ENCODE peak calls at places on chromosomes 11 and 22, in four cellular contexts. V, F, C and D are unnamed samples.

GRCh38 chr22:29139965-29140782 is 65.5 kb upstream of the EMID1 start:
- DNase-seq in V (peak; percentile 58), C (peak; percentile 49), F (no peak), D (no peak)

GRCh38 chr11:61870429-61871039 is 20.8 kb downstream of the FADS3 start:
- DNase-seq in V (no peak), C (peak; percentile 68), F (no peak), D (no peak)

GRCh38 chr22:42039271-42039670 is 31.3 kb downstream of the NAGA start:
- DNase-seq in F (no peak), C (no peak), V (peak; percentile 18), D (no peak)

GRCh38 chr11:121550247-121551132 is 97.7 kb upstream of the SORL1-AS1 start:
- DNase-seq in F (no peak), V (peak; percentile 1), C (no peak), D (no peak)

GRCh38 chr11:11416917-11417316 is 63.9 kb upstream of the CSNK2A3 start:
- DNase-seq in V (peak; percentile 65), F (no peak), C (peak; percentile 91), D (no peak)

GRCh38 chr22:49964493-49965290 is 4.1 kb downstream of the PIM3 start:
- DNase-seq in C (no peak), F (peak; percentile 23), V (no peak), D (no peak)

GRCh38 chr11:128213461-128213860 is 373.9 kb downstream of the ETS1 start:
- DNase-seq in V (no peak), F (no peak), C (no peak), D (no peak)

GRCh38 chr11:33869511-33870422 is 22.1 kb downstream of the LMO2 start:
- DNase-seq in F (peak; percentile 47), V (peak; percentile 2), C (peak; percentile 34), D (no peak)

DNA sequence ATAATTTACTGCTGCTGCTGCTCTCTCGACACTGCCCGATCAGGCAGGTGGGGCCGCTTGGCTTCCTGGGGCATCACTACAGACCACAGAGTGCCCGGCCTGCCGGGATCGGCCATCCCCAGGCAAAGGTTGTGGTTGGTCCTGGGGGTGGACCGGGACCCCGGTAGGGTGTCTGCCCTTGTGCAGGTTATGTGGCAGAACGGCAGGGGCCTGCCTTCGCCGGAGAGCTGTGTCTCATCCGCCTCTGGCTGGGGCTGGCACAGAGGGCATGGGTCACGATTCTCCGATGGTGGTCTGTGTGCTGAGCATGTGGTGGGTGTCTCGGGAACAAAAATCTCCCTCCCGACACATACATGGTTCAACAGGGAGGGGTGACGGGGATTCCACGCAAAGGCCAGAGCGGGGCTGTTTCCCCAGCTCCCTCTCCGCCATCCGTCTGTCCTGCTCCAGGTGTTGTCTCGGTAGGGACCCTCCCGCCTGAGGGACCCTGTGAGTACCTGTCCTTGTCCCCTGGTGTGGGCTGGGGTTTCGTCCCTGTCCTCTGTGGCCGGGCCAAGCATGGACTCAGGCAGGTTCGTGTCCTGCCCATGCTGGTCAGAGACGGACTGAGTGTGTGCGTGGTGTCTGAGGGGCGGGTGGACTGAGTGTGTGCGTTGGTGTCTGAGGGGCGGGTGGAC is 7.8 kb downstream of the GRAMD4 start:
- DNase-seq in V (no peak), F (no peak), C (no peak), D (no peak)
- H3K18ac ChIP-seq in V (no peak overlapping the region), F (peak overlapping the region; percentile 80), C (no peak overlapping the region), D (peak overlapping the region; percentile 65)

GRCh38 chr11:65354265-65355012 is at the start of gene TIGD3:
- DNase-seq in F (peak; percentile 97), C (peak; percentile 96), V (peak; percentile 91), D (peak; percentile 95)

GRCh38 chr11:65356394-65356972 is 1.9 kb downstream of the TIGD3 start:
- DNase-seq in V (no peak), C (no peak), F (no peak), D (no peak)

GRCh38 chr11:65353900-65354264 is 669 bp upstream of the TIGD3 start:
- DNase-seq in C (no peak), V (no peak), F (peak; percentile 56), D (no peak)

GRCh38 chr11:65355013-65355775 is 643 bp downstream of the TIGD3 start:
- DNase-seq in F (peak; percentile 49), V (no peak), C (no peak), D (peak; percentile 40)

DNA sequence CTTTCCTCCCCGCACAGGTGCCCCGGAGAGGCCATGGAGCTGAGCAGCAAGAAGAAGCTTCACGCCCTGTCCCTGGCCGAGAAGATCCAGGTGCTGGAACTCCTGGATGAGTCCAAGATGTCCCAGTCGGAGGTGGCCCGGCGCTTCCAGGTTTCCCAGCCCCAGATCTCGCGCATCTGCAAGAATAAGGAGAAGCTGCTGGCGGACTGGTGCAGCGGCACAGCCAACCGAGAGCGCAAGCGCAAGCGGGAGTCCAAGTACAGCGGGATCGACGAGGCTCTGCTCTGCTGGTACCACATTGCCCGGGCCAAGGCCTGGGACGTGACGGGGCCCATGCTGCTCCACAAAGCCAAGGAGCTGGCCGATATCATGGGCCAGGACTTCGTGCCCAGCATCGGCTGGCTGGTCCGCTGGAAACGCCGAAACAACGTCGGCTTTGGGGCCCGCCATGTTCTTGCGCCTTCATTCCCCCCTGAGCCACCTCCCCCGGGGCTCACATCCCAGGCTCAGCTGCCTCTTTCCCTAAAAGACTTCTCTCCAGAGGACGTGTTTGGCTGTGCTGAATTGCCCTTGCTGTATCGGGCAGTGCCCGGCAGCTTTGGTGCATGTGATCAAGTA is 1.3 kb downstream of the TIGD3 start:
- DNase-seq in C (peak; percentile 50), F (peak; percentile 51), V (peak; percentile 33), D (no peak)
- H3K18ac ChIP-seq in C (no peak overlapping the region), F (no peak overlapping the region), V (no peak overlapping the region), D (peak overlapping the region; percentile 92)

DNA sequence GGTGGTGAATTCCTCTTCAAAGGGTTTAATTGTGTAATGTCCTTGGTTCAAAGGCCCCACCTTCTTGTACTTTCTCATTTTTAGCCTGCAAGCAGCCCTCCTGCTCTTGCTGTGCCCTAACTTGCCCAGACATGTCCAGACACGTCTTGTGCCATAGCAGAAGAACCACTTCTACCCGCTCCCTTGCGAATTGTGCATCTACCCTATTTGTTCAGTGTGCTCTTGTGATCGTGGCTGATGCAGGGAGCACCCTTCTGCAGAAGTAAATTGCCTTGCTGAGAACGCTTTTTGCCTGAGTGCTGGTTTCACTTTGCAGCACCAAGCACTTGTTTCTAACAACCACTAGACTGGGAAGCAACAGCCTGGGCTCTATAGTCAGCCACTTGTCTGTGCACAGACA is 249.4 kb downstream of the SBF2 start:
- DNase-seq in C (no peak), V (no peak), F (peak; percentile 69), D (no peak)
- H3K18ac ChIP-seq in C (peak overlapping the region; percentile 8), V (peak overlapping the region; percentile 99), F (no peak overlapping the region), D (no peak overlapping the region)

GRCh38 chr11:73784080-73784634 is 3.5 kb upstream of the MRPL48 start:
- DNase-seq in V (peak; percentile 38), C (peak; percentile 38), F (peak; percentile 40), D (no peak)
- H3K18ac ChIP-seq in V (no peak overlapping the region), C (no peak overlapping the region), F (no peak overlapping the region), D (no peak overlapping the region)

GRCh38 chr11:73614591-73614990 is 16.7 kb upstream of the FAM168A start:
- DNase-seq in F (no peak), C (no peak), V (no peak), D (no peak)

DNA sequence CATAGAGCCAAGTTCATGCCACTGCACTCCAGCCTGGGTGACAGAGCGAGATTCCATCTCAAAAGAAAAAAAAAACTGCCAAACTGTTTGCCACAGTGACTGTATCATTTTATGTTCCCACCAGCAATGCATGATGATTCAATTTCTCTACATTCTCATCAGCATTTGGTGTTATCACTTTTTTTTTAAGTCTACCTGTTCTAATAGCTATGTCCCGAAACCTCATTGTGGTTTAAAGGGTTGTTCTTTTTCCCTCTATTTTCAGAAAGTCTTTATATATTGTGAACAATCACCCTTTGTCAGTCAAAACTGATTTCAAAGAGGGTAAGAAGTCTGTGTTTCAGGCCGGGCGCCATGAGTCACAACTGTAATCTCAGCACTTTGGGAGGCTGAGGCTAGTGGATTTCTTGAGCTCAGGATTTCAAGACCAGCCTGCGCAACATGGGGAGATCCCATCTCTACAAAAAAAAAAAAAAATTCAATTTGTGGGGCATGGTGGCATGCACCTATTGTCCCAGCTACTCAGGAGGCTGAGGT is 14.8 kb upstream of the FAM168A start:
- DNase-seq in F (no peak), C (no peak), V (peak; percentile 8), D (no peak)
- H3K18ac ChIP-seq in F (no peak overlapping the region), C (no peak overlapping the region), V (no peak overlapping the region), D (no peak overlapping the region)

DNA sequence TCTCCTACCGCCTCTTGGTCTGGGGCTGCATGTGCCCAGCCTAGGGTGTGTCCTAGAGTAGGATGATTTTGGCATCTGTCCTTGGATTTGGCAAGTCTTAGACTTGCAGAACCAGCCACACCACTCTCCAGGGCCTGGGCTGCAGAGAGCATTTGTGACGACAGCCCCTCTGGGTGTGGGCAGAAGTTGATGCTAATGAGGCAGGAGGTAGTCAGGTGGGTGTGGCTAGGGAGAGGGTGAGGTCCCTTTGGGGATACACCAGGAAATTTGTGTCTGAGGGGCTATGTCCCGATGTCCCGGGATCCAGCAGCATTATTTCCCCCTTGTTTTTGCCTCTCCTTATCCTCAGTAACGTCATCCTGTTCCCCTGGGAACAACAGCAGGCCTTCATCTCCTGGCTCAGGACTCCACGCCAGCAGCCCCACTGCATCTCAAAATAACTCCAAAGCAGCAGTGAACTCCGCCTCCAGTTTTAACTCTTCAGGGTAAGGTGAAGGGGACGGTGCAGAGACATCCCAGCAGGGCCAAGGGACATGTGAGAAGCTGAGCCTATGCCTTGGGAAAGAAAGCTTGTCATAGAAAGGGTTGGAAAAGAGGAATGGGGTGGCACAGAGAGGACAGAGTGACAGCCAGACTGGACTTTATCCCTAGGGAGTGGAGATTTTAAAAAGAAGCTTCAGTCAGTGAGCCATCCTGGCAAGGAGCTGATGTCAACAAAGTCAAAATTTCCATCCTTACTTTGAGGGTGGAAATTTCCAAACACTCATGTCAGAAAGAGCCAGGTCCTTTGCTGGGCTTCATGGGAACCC is 8.0 kb upstream of the TLCD5 start:
- DNase-seq in C (peak; percentile 56), F (peak; percentile 87), V (peak; percentile 29), D (no peak)
- H3K18ac ChIP-seq in C (no peak overlapping the region), F (no peak overlapping the region), V (no peak overlapping the region), D (no peak overlapping the region)

DNA sequence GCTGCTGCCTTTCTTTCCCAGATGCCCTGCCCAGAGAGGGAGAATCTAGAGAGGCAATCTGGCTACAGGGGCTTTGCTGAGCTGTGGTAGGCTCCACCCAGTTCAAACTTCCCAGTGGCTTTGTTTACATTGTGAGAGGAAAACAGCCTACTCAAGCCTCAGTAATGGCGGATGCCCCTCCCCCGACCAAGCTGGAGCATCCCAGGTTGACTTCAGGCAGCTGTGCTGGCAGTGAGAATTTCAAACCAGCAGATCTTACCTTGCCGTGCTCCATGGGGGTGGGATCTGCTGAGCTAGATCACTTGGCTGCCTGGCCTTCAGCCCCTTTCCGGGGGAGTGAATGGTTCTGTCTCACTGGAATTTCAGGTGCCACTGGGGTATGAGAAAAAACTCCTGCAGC is 12.2 kb downstream of the BDNF start:
- DNase-seq in V (no peak), C (no peak), F (peak; percentile 81), D (no peak)
- H3K18ac ChIP-seq in V (no peak overlapping the region), C (no peak overlapping the region), F (no peak overlapping the region), D (no peak overlapping the region)

GRCh38 chr11:131653244-131653643 is 282.8 kb downstream of the NTM start:
- DNase-seq in V (no peak), F (no peak), C (no peak), D (no peak)
- H3K18ac ChIP-seq in V (no peak overlapping the region), F (no peak overlapping the region), C (no peak overlapping the region), D (peak overlapping the region; percentile 84)